ENCODE peak calls at places on chromosomes 16 and 17, in four cellular contexts. P, N, S and J are unnamed samples.

GRCh38 chr16:58515871-58516767 is 802 bp downstream of the SETD6 start:
- DNase-seq in N (no peak), S (peak), P (peak), J (no peak)

GRCh38 chr17:80029235-80029974 is 6.3 kb downstream of the TBC1D16 start:
- DNase-seq in S (no peak), P (peak), N (peak), J (peak)

GRCh38 chr17:7022791-7023571 is at the start of gene BCL6B:
- DNase-seq in N (no peak), S (no peak), P (no peak), J (no peak)

GRCh38 chr16:57863434-57864160 is 61.3 kb upstream of the KIFC3 start:
- DNase-seq in N (peak), S (peak), P (peak), J (peak)

GRCh38 chr17:14214271-14214670 is 22.4 kb downstream of the CDRT15 start:
- DNase-seq in S (no peak), P (peak), N (no peak), J (no peak)

GRCh38 chr17:3207367-3207766 is at the start of gene OR1A1:
- DNase-seq in N (no peak), S (no peak), P (no peak), J (no peak)

GRCh38 chr17:7178973-7179316 is 225 bp downstream of the ASGR1 start:
- DNase-seq in P (no peak), N (no peak), S (no peak), J (no peak)

GRCh38 chr16:15928261-15929104 is 20.9 kb upstream of the ABCC1 start:
- DNase-seq in N (no peak), P (no peak), S (no peak), J (no peak)

GRCh38 chr16:35636831-35637230 is 2177.4 kb downstream of the TP53TG3F start:
- DNase-seq in N (no peak), S (no peak), P (no peak), J (no peak)

GRCh38 chr16:61887903-61888302 is 148.3 kb downstream of the CDH8 start:
- DNase-seq in N (peak), S (peak), P (peak), J (no peak)

GRCh38 chr17:48603959-48604769 is 622 bp downstream of the HOXB6 start:
- DNase-seq in P (peak), S (no peak), N (no peak), J (no peak)

GRCh38 chr16:14148569-14148968 is 77.5 kb downstream of the MRTFB start:
- DNase-seq in N (peak), S (no peak), P (no peak), J (peak)

GRCh38 chr16:14062261-14062660 is 8.9 kb upstream of the MRTFB start:
- DNase-seq in P (no peak), N (no peak), S (no peak), J (no peak)

GRCh38 chr16:14151256-14152030 is 80.3 kb downstream of the MRTFB start:
- DNase-seq in N (no peak), P (no peak), S (no peak), J (peak)

GRCh38 chr17:27513849-27514248 is 57.6 kb downstream of the KSR1 start:
- DNase-seq in S (no peak), P (no peak), N (no peak), J (no peak)

GRCh38 chr16:23268561-23268960 is 33.5 kb upstream of the SCNN1B start:
- DNase-seq in S (no peak), P (no peak), N (no peak), J (no peak)

GRCh38 chr16:70437582-70438324 is 1.1 kb downstream of the ST3GAL2 start:
- DNase-seq in S (no peak), N (peak), P (peak), J (peak)

GRCh38 chr16:27764427-27764826 is 214.5 kb downstream of the KATNIP start:
- DNase-seq in P (no peak), N (no peak), S (no peak), J (no peak)

GRCh38 chr16:79899316-79900110 is 299.0 kb upstream of the MAF start:
- DNase-seq in S (peak), N (no peak), P (no peak), J (no peak)

GRCh38 chr17:40445769-40446468 is 2.7 kb downstream of the IGFBP4 start:
- DNase-seq in S (no peak), P (no peak), N (no peak), J (no peak)

GRCh38 chr16:57255686-57256415 is 10.8 kb downstream of the ARL2BP start:
- DNase-seq in P (peak), N (no peak), S (no peak), J (no peak)

GRCh38 chr17:17782425-17783120 is 54.2 kb downstream of the SREBF1 start:
- DNase-seq in N (no peak), P (peak), S (no peak), J (no peak)

GRCh38 chr16:79449067-79449466 is 151.5 kb downstream of the MAF start:
- DNase-seq in P (no peak), S (no peak), N (no peak), J (no peak)

GRCh38 chr17:9644910-9645751 is at the start of gene USP43:
- DNase-seq in N (no peak), P (peak), S (peak), J (peak)

DNA sequence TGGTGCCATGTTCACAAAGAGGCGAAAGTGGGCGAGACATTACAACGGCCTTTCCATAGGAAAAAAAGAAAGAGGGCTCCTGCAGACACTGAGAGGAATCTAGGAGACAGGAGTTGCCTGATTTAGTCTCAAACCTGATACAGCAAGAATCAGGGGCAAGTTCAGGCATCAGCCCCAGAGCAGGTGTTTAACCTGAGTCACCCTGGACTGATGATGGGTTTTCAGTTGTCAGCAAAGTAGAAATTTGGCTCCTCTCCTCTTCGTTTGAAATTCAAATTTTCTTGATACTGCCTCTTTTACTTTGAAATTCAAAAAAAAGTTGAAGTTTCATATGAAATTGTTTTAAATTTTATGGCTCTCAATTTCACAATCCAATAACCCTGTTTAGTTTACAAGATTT is 189.5 kb downstream of the ABCC12 start:
- DNase-seq in P (no peak), S (no peak), N (no peak), J (no peak)
- H3K4me2 ChIP-seq in P (no peak), S (no peak), N (no peak), J (no peak)

DNA sequence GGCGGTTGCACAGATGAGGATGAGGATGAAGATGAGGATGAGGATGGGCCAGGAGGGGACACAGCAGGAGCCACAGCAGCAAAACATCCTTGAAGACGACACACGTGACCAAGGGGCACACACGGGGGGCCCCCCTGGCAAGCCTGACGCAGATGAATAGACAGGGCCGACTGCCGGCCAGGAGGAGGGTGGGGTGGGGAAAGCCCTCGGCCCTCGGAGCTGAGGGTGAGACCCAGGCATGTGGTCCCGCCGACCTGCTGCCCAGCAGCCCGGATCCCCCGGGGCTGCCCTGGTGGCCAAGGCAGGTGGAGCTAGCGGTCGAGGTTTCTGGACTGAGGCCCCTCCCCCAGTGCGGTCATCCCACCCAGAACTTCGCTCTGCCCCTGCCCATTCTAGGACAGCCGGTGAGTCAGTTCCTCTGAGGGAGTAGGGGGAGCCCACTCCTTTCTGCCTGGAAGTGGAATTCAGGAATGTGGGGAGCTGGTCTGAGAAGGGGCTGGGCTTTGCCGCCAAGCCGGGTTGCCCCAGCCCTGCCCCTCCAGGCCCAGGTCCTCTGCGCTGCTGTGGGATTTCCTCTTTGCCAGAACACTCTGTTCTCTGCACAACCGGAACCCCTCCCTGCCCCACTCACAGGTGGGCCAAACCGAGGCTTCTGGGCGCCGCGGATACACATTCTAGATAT is 9.9 kb downstream of the CYGB start:
- DNase-seq in S (no peak), N (peak), P (peak), J (peak)
- H3K4me3 ChIP-seq in S (peak), N (peak), P (peak), J (peak)

GRCh38 chr17:81315170-81315884 is 20.2 kb upstream of the SLC38A10 start:
- DNase-seq in S (no peak), P (no peak), N (no peak), J (no peak)
- H3K4me2 ChIP-seq in S (no peak), P (no peak), N (no peak), J (no peak)

GRCh38 chr17:63196772-63197335 is 230.8 kb downstream of the TANC2 start:
- DNase-seq in S (no peak), P (no peak), N (no peak), J (no peak)
- H3K4me3 ChIP-seq in S (no peak), P (no peak), N (no peak), J (no peak)

DNA sequence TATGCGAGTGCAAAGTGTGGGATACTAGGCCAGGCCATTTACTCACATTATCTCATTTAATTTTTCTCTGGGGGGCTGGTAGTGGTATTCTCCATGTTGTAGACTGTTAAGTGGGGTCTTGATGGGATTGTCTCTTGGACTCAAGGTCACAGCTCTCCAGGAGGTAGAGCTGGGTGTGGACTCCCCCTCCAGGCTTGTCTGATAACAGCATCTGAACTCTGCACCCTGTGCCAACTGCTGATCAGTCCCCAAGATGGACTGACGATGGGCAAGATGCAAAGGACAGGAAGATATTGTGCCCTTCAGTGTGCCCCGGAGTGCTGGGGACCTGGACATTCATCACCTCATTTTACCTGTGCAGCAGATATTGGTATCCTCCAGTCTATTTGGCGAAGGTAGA is 147.8 kb downstream of the MSI2 start:
- DNase-seq in N (no peak), P (peak), S (no peak), J (no peak)
- H3K4me2 ChIP-seq in N (no peak), P (no peak), S (no peak), J (no peak)

GRCh38 chr16:29743827-29744531 is 1.8 kb downstream of the C16orf54 start:
- DNase-seq in S (no peak), P (no peak), N (no peak), J (no peak)
- H3K4me3 ChIP-seq in S (no peak), P (no peak), N (no peak), J (no peak)

GRCh38 chr17:11885051-11885450 is 112.2 kb downstream of the ZNF18 start:
- DNase-seq in N (no peak), P (no peak), S (no peak), J (no peak)
- H3K4me2 ChIP-seq in N (no peak), P (no peak), S (no peak), J (no peak)

DNA sequence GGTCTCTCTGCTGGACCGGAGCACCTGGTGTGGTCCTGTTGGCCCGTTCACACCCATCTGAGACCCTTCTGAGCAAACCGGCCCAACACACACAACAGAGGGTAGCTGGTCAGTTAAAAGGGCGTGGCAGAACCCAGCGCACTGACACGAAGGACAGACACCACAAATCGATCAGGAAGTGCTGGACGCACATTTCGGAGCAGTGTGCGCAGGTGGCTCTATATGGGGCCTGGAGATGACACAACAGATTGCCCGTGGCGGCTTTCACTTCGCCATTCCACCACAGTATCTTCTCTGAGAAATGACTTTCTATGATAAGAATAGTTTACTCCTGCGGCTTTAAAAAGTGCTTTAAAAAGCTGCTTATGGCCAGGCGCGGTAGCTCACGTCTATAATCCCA is 12.5 kb downstream of the CCDC57 start:
- DNase-seq in P (no peak), S (no peak), N (no peak), J (no peak)
- H3K4me3 ChIP-seq in P (no peak), S (no peak), N (no peak), J (no peak)